ENCODE peak calls at places on chromosomes 1 and 21, in seven cellular contexts. One of them, this sample, is unnamed.

GRCh38 chr1:163264256-163264655 is 57.5 kb upstream of the NUF2 start:
- DNase-seq in body of pancreas: no peak
- DNase-seq in MM.1S: no peak
- DNase-seq in ovary: no peak
- DNase-seq in CD4-positive, alpha-beta memory T cell: no peak
- DNase-seq in transverse colon: no peak
- DNase-seq in suprapubic skin: no peak
- DNase-seq in this sample: no peak

GRCh38 chr1:211541715-211542477 is 37.1 kb downstream of the SLC30A1 start:
- DNase-seq in body of pancreas: peak; percentile 14
- DNase-seq in MM.1S: no peak
- DNase-seq in ovary: no peak
- DNase-seq in CD4-positive, alpha-beta memory T cell: no peak
- DNase-seq in transverse colon: peak; percentile 49
- DNase-seq in suprapubic skin: no peak
- DNase-seq in this sample: no peak

GRCh38 chr1:157110003-157110402 is 10.4 kb upstream of the ETV3L start:
- DNase-seq in body of pancreas: no peak
- DNase-seq in MM.1S: no peak
- DNase-seq in ovary: no peak
- DNase-seq in CD4-positive, alpha-beta memory T cell: no peak
- DNase-seq in transverse colon: no peak
- DNase-seq in suprapubic skin: peak; percentile 37
- DNase-seq in this sample: no peak

GRCh38 chr1:59006932-59007331 is 223.1 kb upstream of the JUN start:
- DNase-seq in body of pancreas: no peak
- DNase-seq in MM.1S: no peak
- DNase-seq in ovary: no peak
- DNase-seq in CD4-positive, alpha-beta memory T cell: no peak
- DNase-seq in transverse colon: no peak
- DNase-seq in suprapubic skin: no peak
- DNase-seq in this sample: no peak

GRCh38 chr1:6205849-6206845 is at the start of gene RNF207:
- DNase-seq in body of pancreas: peak; percentile 77
- DNase-seq in MM.1S: peak; percentile 65
- DNase-seq in ovary: peak; percentile 49
- DNase-seq in CD4-positive, alpha-beta memory T cell: peak; percentile 72
- DNase-seq in transverse colon: peak; percentile 79
- DNase-seq in suprapubic skin: no peak
- DNase-seq in this sample: peak; percentile 82

GRCh38 chr1:162384116-162384515 is 2.6 kb downstream of the C1orf226 start:
- DNase-seq in body of pancreas: no peak
- DNase-seq in MM.1S: no peak
- DNase-seq in ovary: no peak
- DNase-seq in CD4-positive, alpha-beta memory T cell: no peak
- DNase-seq in transverse colon: no peak
- DNase-seq in suprapubic skin: peak; percentile 37
- DNase-seq in this sample: no peak

GRCh38 chr1:211951856-211952255 is 83.5 kb downstream of the INTS7 start:
- DNase-seq in body of pancreas: no peak
- DNase-seq in MM.1S: peak; percentile 75
- DNase-seq in ovary: no peak
- DNase-seq in CD4-positive, alpha-beta memory T cell: no peak
- DNase-seq in transverse colon: no peak
- DNase-seq in suprapubic skin: no peak
- DNase-seq in this sample: no peak

GRCh38 chr1:184287001-184287400 is 99.8 kb upstream of the C1orf21 start:
- DNase-seq in body of pancreas: no peak
- DNase-seq in MM.1S: no peak
- DNase-seq in ovary: no peak
- DNase-seq in CD4-positive, alpha-beta memory T cell: no peak
- DNase-seq in transverse colon: no peak
- DNase-seq in suprapubic skin: no peak
- DNase-seq in this sample: no peak

GRCh38 chr1:16076003-16076870 is 2.8 kb upstream of the FAM131C start:
- DNase-seq in body of pancreas: no peak
- DNase-seq in MM.1S: no peak
- DNase-seq in ovary: no peak
- DNase-seq in CD4-positive, alpha-beta memory T cell: no peak
- DNase-seq in transverse colon: no peak
- DNase-seq in suprapubic skin: no peak
- DNase-seq in this sample: peak; percentile 66

GRCh38 chr1:243733670-243734310 is 116.3 kb downstream of the AKT3 start:
- DNase-seq in body of pancreas: no peak
- DNase-seq in MM.1S: no peak
- DNase-seq in ovary: no peak
- DNase-seq in CD4-positive, alpha-beta memory T cell: no peak
- DNase-seq in transverse colon: no peak
- DNase-seq in suprapubic skin: no peak
- DNase-seq in this sample: no peak

GRCh38 chr21:36852293-36852692 is 114.2 kb downstream of the HLCS start:
- DNase-seq in body of pancreas: no peak
- DNase-seq in MM.1S: no peak
- DNase-seq in ovary: no peak
- DNase-seq in CD4-positive, alpha-beta memory T cell: no peak
- DNase-seq in transverse colon: no peak
- DNase-seq in suprapubic skin: no peak
- DNase-seq in this sample: no peak

GRCh38 chr21:18499761-18500376 is 96.3 kb upstream of the TMPRSS15 start:
- DNase-seq in body of pancreas: peak; percentile 63
- DNase-seq in MM.1S: peak; percentile 73
- DNase-seq in ovary: no peak
- DNase-seq in CD4-positive, alpha-beta memory T cell: no peak
- DNase-seq in transverse colon: peak; percentile 12
- DNase-seq in suprapubic skin: no peak
- DNase-seq in this sample: no peak

GRCh38 chr1:67479146-67479891 is 49.1 kb upstream of the SERBP1 start:
- DNase-seq in body of pancreas: peak; percentile 77
- DNase-seq in MM.1S: no peak
- DNase-seq in ovary: no peak
- DNase-seq in CD4-positive, alpha-beta memory T cell: no peak
- DNase-seq in transverse colon: no peak
- DNase-seq in suprapubic skin: no peak
- DNase-seq in this sample: peak; percentile 74

GRCh38 chr1:11923069-11923826 is 3.0 kb downstream of the KIAA2013 start:
- DNase-seq in body of pancreas: no peak
- DNase-seq in MM.1S: no peak
- DNase-seq in ovary: no peak
- DNase-seq in CD4-positive, alpha-beta memory T cell: no peak
- DNase-seq in transverse colon: no peak
- DNase-seq in suprapubic skin: no peak
- DNase-seq in this sample: no peak
- H3K4me1 ChIP-seq in body of pancreas: peaks cover 51% of the 10 kb centered on the region
- H3K4me1 ChIP-seq in MM.1S: peaks cover 5% of the 10 kb centered on the region
- H3K4me1 ChIP-seq in ovary: peaks cover 7% of the 10 kb centered on the region
- H3K4me1 ChIP-seq in CD4-positive, alpha-beta memory T cell: peaks cover 40% of the 10 kb centered on the region
- H3K4me1 ChIP-seq in transverse colon: peaks cover 61% of the 10 kb centered on the region
- H3K4me1 ChIP-seq in suprapubic skin: peaks cover 87% of the 10 kb centered on the region
- H3K4me1 ChIP-seq in this sample: no peaks in the 10 kb centered on the region

GRCh38 chr1:246576709-246577032 is 10.4 kb downstream of the CNST start:
- DNase-seq in body of pancreas: no peak
- DNase-seq in MM.1S: no peak
- DNase-seq in ovary: no peak
- DNase-seq in CD4-positive, alpha-beta memory T cell: no peak
- DNase-seq in transverse colon: no peak
- DNase-seq in suprapubic skin: no peak
- DNase-seq in this sample: no peak

GRCh38 chr1:246579818-246580217 is 13.6 kb downstream of the CNST start:
- DNase-seq in body of pancreas: no peak
- DNase-seq in MM.1S: peak; percentile 61
- DNase-seq in ovary: no peak
- DNase-seq in CD4-positive, alpha-beta memory T cell: no peak
- DNase-seq in transverse colon: no peak
- DNase-seq in suprapubic skin: no peak
- DNase-seq in this sample: no peak

GRCh38 chr1:246580497-246581047 is 14.3 kb downstream of the CNST start:
- DNase-seq in body of pancreas: no peak
- DNase-seq in MM.1S: no peak
- DNase-seq in ovary: no peak
- DNase-seq in CD4-positive, alpha-beta memory T cell: no peak
- DNase-seq in transverse colon: peak; percentile 47
- DNase-seq in suprapubic skin: no peak
- DNase-seq in this sample: no peak

GRCh38 chr1:246577082-246577719 is 10.9 kb downstream of the CNST start:
- DNase-seq in body of pancreas: no peak
- DNase-seq in MM.1S: no peak
- DNase-seq in ovary: no peak
- DNase-seq in CD4-positive, alpha-beta memory T cell: peak; percentile 36
- DNase-seq in transverse colon: no peak
- DNase-seq in suprapubic skin: no peak
- DNase-seq in this sample: no peak

DNA sequence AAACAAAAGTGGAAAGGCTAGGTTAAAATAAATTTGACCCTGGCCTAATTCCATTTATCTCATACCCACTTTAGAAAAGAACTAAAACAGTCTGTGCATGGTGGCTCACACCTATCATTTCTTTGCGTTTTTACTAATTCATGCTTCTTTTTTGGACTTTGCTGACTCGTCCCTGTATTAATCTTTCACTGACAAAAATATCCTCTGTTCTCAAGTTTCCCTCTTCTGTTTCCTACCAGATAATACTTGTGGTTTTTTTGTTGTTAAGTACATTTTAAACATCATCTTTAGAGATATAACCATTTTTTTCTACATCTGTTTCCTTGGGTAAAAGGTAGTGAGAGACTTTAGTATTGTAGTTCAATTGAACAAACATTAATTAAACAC is 11.5 kb downstream of the CNST start:
- DNase-seq in body of pancreas: no peak
- DNase-seq in MM.1S: peak; percentile 55
- DNase-seq in ovary: no peak
- DNase-seq in CD4-positive, alpha-beta memory T cell: no peak
- DNase-seq in transverse colon: no peak
- DNase-seq in suprapubic skin: no peak
- DNase-seq in this sample: no peak
- H3K4me1 ChIP-seq in body of pancreas: peaks cover 22% of the 10 kb centered on the region
- H3K4me1 ChIP-seq in MM.1S: peaks cover 42% of the 10 kb centered on the region
- H3K4me1 ChIP-seq in ovary: peaks cover 18% of the 10 kb centered on the region
- H3K4me1 ChIP-seq in CD4-positive, alpha-beta memory T cell: peaks cover 83% of the 10 kb centered on the region
- H3K4me1 ChIP-seq in transverse colon: peaks cover 38% of the 10 kb centered on the region
- H3K4me1 ChIP-seq in suprapubic skin: peaks cover 16% of the 10 kb centered on the region
- H3K4me1 ChIP-seq in this sample: no peaks in the 10 kb centered on the region

GRCh38 chr1:113986802-113987201 is 7.5 kb downstream of the OLFML3 start:
- DNase-seq in body of pancreas: no peak
- DNase-seq in MM.1S: no peak
- DNase-seq in ovary: no peak
- DNase-seq in CD4-positive, alpha-beta memory T cell: no peak
- DNase-seq in transverse colon: no peak
- DNase-seq in suprapubic skin: no peak
- DNase-seq in this sample: no peak

GRCh38 chr1:113984710-113985109 is 5.4 kb downstream of the OLFML3 start:
- DNase-seq in body of pancreas: no peak
- DNase-seq in MM.1S: no peak
- DNase-seq in ovary: no peak
- DNase-seq in CD4-positive, alpha-beta memory T cell: no peak
- DNase-seq in transverse colon: no peak
- DNase-seq in suprapubic skin: no peak
- DNase-seq in this sample: no peak

GRCh38 chr1:113981962-113982931 is 3.0 kb downstream of the OLFML3 start:
- DNase-seq in body of pancreas: peak; percentile 41
- DNase-seq in MM.1S: no peak
- DNase-seq in ovary: peak; percentile 71
- DNase-seq in CD4-positive, alpha-beta memory T cell: no peak
- DNase-seq in transverse colon: peak; percentile 53
- DNase-seq in suprapubic skin: no peak
- DNase-seq in this sample: peak; percentile 83

GRCh38 chr1:113982955-113983742 is 3.9 kb downstream of the OLFML3 start:
- DNase-seq in body of pancreas: no peak
- DNase-seq in MM.1S: no peak
- DNase-seq in ovary: peak; percentile 35
- DNase-seq in CD4-positive, alpha-beta memory T cell: no peak
- DNase-seq in transverse colon: no peak
- DNase-seq in suprapubic skin: no peak
- DNase-seq in this sample: no peak

DNA sequence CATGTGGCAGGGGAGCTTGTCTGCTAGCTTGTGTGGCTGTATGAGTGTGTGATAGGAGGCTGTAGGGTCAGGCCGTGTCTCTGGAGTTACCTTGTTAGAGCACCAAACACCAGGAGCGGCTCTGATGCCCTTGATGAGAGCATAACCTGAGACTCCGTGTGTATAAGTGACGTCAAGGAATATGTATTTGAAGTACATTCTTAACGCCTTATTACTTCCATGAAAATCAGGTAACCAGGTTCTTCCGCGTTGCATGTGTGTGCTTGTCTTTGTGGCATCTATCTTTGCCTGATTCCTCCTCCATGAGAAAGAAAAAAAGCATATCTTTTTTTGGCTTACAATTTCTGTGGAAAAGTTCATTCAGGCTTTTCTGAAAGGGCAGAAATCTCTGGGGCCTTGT is 4.6 kb downstream of the OLFML3 start:
- DNase-seq in body of pancreas: no peak
- DNase-seq in MM.1S: no peak
- DNase-seq in ovary: no peak
- DNase-seq in CD4-positive, alpha-beta memory T cell: no peak
- DNase-seq in transverse colon: no peak
- DNase-seq in suprapubic skin: no peak
- DNase-seq in this sample: no peak
- H3K4me1 ChIP-seq in body of pancreas: peaks cover 14% of the 10 kb centered on the region
- H3K4me1 ChIP-seq in MM.1S: no peaks in the 10 kb centered on the region
- H3K4me1 ChIP-seq in ovary: peaks cover 17% of the 10 kb centered on the region
- H3K4me1 ChIP-seq in CD4-positive, alpha-beta memory T cell: no peaks in the 10 kb centered on the region
- H3K4me1 ChIP-seq in transverse colon: peaks cover 29% of the 10 kb centered on the region
- H3K4me1 ChIP-seq in suprapubic skin: peaks cover 33% of the 10 kb centered on the region
- H3K4me1 ChIP-seq in this sample: no peaks in the 10 kb centered on the region

GRCh38 chr1:235911300-235911662 is 44.6 kb upstream of the LYST start:
- DNase-seq in body of pancreas: no peak
- DNase-seq in MM.1S: no peak
- DNase-seq in ovary: no peak
- DNase-seq in CD4-positive, alpha-beta memory T cell: no peak
- DNase-seq in transverse colon: no peak
- DNase-seq in suprapubic skin: no peak
- DNase-seq in this sample: no peak

GRCh38 chr1:235910357-235911299 is 43.9 kb upstream of the LYST start:
- DNase-seq in body of pancreas: no peak
- DNase-seq in MM.1S: no peak
- DNase-seq in ovary: no peak
- DNase-seq in CD4-positive, alpha-beta memory T cell: no peak
- DNase-seq in transverse colon: no peak
- DNase-seq in suprapubic skin: no peak
- DNase-seq in this sample: peak; percentile 87

GRCh38 chr1:235917267-235917811 is 50.6 kb upstream of the LYST start:
- DNase-seq in body of pancreas: peak; percentile 33
- DNase-seq in MM.1S: no peak
- DNase-seq in ovary: peak; percentile 52
- DNase-seq in CD4-positive, alpha-beta memory T cell: peak; percentile 53
- DNase-seq in transverse colon: peak; percentile 62
- DNase-seq in suprapubic skin: peak; percentile 86
- DNase-seq in this sample: peak; percentile 84

GRCh38 chr1:235911876-235912275 is 45.2 kb upstream of the LYST start:
- DNase-seq in body of pancreas: no peak
- DNase-seq in MM.1S: no peak
- DNase-seq in ovary: no peak
- DNase-seq in CD4-positive, alpha-beta memory T cell: no peak
- DNase-seq in transverse colon: no peak
- DNase-seq in suprapubic skin: no peak
- DNase-seq in this sample: no peak

DNA sequence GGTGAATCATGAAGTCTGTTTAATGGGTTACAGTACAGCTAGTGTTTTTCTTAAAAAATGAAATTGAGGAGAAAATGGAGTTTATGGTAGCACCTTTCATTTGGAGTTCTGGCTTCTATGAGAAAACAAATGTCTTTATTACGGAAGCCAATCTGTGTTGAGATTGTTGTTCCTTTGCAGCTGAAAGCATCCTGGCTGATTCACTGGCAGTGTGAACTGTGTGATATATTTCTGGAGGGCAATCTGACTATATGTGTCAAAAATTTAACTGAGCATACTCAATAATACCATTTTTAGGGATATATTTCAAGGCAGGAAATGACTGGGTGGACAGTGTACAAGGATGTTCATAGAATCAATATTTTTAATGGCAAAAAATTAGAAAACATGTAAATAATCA is 46.6 kb upstream of the LYST start:
- DNase-seq in body of pancreas: no peak
- DNase-seq in MM.1S: no peak
- DNase-seq in ovary: no peak
- DNase-seq in CD4-positive, alpha-beta memory T cell: no peak
- DNase-seq in transverse colon: no peak
- DNase-seq in suprapubic skin: no peak
- DNase-seq in this sample: no peak
- H3K4me1 ChIP-seq in body of pancreas: no peaks in the 10 kb centered on the region
- H3K4me1 ChIP-seq in MM.1S: no peaks in the 10 kb centered on the region
- H3K4me1 ChIP-seq in ovary: peaks cover 5% of the 10 kb centered on the region
- H3K4me1 ChIP-seq in CD4-positive, alpha-beta memory T cell: peaks cover 8% of the 10 kb centered on the region
- H3K4me1 ChIP-seq in transverse colon: peaks cover 6% of the 10 kb centered on the region
- H3K4me1 ChIP-seq in suprapubic skin: peaks cover 55% of the 10 kb centered on the region
- H3K4me1 ChIP-seq in this sample: no peaks in the 10 kb centered on the region

This sample was measured in aorta.